ENCODE peak calls at places on chromosomes 2 and 18, in four cellular contexts. One of them, this sample, is unnamed.

GRCh38 chr2:106054336-106054735 is 139.8 kb downstream of the UXS1 start:
- DNase-seq in K562: no peak
- DNase-seq in HepG2: no peak
- DNase-seq in GM12878: no peak
- DNase-seq in this sample: no peak

GRCh38 chr2:26535663-26536275 is 57.8 kb upstream of the OTOF start:
- DNase-seq in K562: no peak
- DNase-seq in HepG2: no peak
- DNase-seq in GM12878: no peak
- DNase-seq in this sample: no peak

GRCh38 chr2:25529034-25529433 is 144.3 kb downstream of the DTNB start:
- DNase-seq in K562: no peak
- DNase-seq in HepG2: no peak
- DNase-seq in GM12878: no peak
- DNase-seq in this sample: no peak

GRCh38 chr2:73885406-73885805 is 7.4 kb upstream of the ACTG2 start:
- DNase-seq in K562: no peak
- DNase-seq in HepG2: no peak
- DNase-seq in GM12878: no peak
- DNase-seq in this sample: no peak

GRCh38 chr18:48814490-48815181 is 136.1 kb downstream of the SMAD7 start:
- DNase-seq in K562: no peak
- DNase-seq in HepG2: no peak
- DNase-seq in GM12878: no peak
- DNase-seq in this sample: no peak

GRCh38 chr2:64534363-64534762 is 10.2 kb downstream of the AFTPH start:
- DNase-seq in K562: no peak
- DNase-seq in HepG2: no peak
- DNase-seq in GM12878: peak
- DNase-seq in this sample: no peak

GRCh38 chr2:9167718-9168657 is 38.6 kb upstream of the ASAP2 start:
- DNase-seq in K562: no peak
- DNase-seq in HepG2: peak
- DNase-seq in GM12878: no peak
- DNase-seq in this sample: no peak

GRCh38 chr2:57880446-57880845 is 166.2 kb upstream of the VRK2 start:
- DNase-seq in K562: no peak
- DNase-seq in HepG2: no peak
- DNase-seq in GM12878: no peak
- DNase-seq in this sample: no peak

GRCh38 chr2:2455151-2455550 is 124.1 kb upstream of the MYT1L start:
- DNase-seq in K562: no peak
- DNase-seq in HepG2: no peak
- DNase-seq in GM12878: no peak
- DNase-seq in this sample: no peak

GRCh38 chr2:152242787-152243472 is 67.4 kb upstream of the STAM2 start:
- DNase-seq in K562: no peak
- DNase-seq in HepG2: peak
- DNase-seq in GM12878: no peak
- DNase-seq in this sample: no peak

GRCh38 chr2:152238021-152238420 is 62.5 kb upstream of the STAM2 start:
- DNase-seq in K562: no peak
- DNase-seq in HepG2: no peak
- DNase-seq in GM12878: no peak
- DNase-seq in this sample: no peak

GRCh38 chr2:152243723-152244122 is 68.2 kb upstream of the STAM2 start:
- DNase-seq in K562: no peak
- DNase-seq in HepG2: peak
- DNase-seq in GM12878: no peak
- DNase-seq in this sample: no peak

GRCh38 chr2:152241956-152242355 is 66.4 kb upstream of the STAM2 start:
- DNase-seq in K562: no peak
- DNase-seq in HepG2: no peak
- DNase-seq in GM12878: no peak
- DNase-seq in this sample: no peak

GRCh38 chr2:152240559-152241231 is 65.1 kb upstream of the STAM2 start:
- DNase-seq in K562: no peak
- DNase-seq in HepG2: no peak
- DNase-seq in GM12878: no peak
- DNase-seq in this sample: no peak
- TF ChIP-seq KDM1A in K562: no peak
- TF ChIP-seq KDM1A in HepG2: no peak
- TF ChIP-seq KDM1A in GM12878: no peak
- TF ChIP-seq KDM1A in this sample: no peak

GRCh38 chr18:51279367-51279984 is 82.0 kb upstream of the MEX3C start:
- DNase-seq in K562: no peak
- DNase-seq in HepG2: peak
- DNase-seq in GM12878: peak
- DNase-seq in this sample: no peak
- TF ChIP-seq JUNB in K562: no peak
- TF ChIP-seq JUNB in HepG2: no peak
- TF ChIP-seq JUNB in GM12878: peak
- TF ChIP-seq JUNB in this sample: no peak

GRCh38 chr2:6927753-6928152 is 10.5 kb downstream of the RNF144A start:
- DNase-seq in K562: no peak
- DNase-seq in HepG2: no peak
- DNase-seq in GM12878: no peak
- DNase-seq in this sample: no peak

GRCh38 chr2:6927186-6927585 is 10.0 kb downstream of the RNF144A start:
- DNase-seq in K562: no peak
- DNase-seq in HepG2: no peak
- DNase-seq in GM12878: no peak
- DNase-seq in this sample: no peak

GRCh38 chr2:6924101-6924917 is 7.1 kb downstream of the RNF144A start:
- DNase-seq in K562: no peak
- DNase-seq in HepG2: no peak
- DNase-seq in GM12878: no peak
- DNase-seq in this sample: no peak

GRCh38 chr2:6924918-6925194 is 7.6 kb downstream of the RNF144A start:
- DNase-seq in K562: no peak
- DNase-seq in HepG2: no peak
- DNase-seq in GM12878: no peak
- DNase-seq in this sample: no peak

GRCh38 chr2:6926071-6926732 is 9.0 kb downstream of the RNF144A start:
- DNase-seq in K562: no peak
- DNase-seq in HepG2: no peak
- DNase-seq in GM12878: no peak
- DNase-seq in this sample: no peak
- H3K27ac ChIP-seq in K562: no peak
- H3K27ac ChIP-seq in HepG2: no peak
- H3K27ac ChIP-seq in GM12878: no peak
- H3K27ac ChIP-seq in this sample: no peak

GRCh38 chr18:36067118-36067957 is at the start of gene RPRD1A:
- DNase-seq in K562: peak
- DNase-seq in HepG2: peak
- DNase-seq in GM12878: peak
- DNase-seq in this sample: peak

GRCh38 chr18:36064027-36064808 is 3.1 kb downstream of the RPRD1A start:
- DNase-seq in K562: no peak
- DNase-seq in HepG2: no peak
- DNase-seq in GM12878: no peak
- DNase-seq in this sample: no peak

GRCh38 chr18:36066731-36067117 is 635 bp downstream of the RPRD1A start:
- DNase-seq in K562: peak
- DNase-seq in HepG2: no peak
- DNase-seq in GM12878: no peak
- DNase-seq in this sample: no peak

DNA sequence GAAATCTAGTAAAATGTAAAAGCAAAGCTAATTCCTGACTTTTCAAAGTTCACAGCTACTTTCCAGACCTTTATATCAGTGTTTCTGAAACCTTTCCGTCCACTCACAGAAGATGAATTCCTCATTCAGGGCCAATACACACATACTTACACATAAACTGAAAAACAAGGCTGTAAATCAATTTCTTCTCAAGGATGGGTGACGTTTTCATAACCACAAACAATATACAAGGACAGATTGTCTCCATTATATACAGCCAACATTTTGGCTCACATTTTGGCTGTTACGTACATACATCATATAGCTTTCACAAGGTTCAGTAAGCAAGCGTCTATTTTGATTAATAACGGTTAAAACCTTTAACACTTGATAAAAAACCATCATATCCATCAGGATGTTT is 1.4 kb downstream of the RPRD1A start:
- DNase-seq in K562: peak
- DNase-seq in HepG2: no peak
- DNase-seq in GM12878: no peak
- DNase-seq in this sample: no peak
- TF ChIP-seq KDM1A in K562: no peak
- TF ChIP-seq KDM1A in HepG2: no peak
- TF ChIP-seq KDM1A in GM12878: no peak
- TF ChIP-seq KDM1A in this sample: no peak

DNA sequence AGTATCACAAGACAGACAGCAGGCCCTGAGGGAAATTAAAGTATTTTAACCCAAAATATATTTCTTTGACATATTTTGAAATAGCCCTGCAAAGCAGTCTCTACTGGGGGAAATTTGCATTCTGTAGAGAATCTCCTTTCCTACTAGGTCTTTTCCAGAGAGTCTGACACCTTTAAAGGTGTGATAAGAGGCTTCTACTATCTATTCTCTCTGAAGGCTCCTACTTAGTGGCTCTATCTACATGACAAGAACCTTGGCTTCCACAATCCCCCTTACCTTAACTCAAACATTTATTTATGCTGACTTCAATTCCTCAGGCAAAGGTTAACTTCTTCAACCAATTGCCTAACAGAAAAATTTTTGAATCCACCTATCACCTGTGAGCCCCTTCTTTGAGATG is 174.6 kb upstream of the GALNT5 start:
- DNase-seq in K562: no peak
- DNase-seq in HepG2: no peak
- DNase-seq in GM12878: no peak
- DNase-seq in this sample: no peak
- TF ChIP-seq JUNB in K562: no peak
- TF ChIP-seq JUNB in HepG2: no peak
- TF ChIP-seq JUNB in GM12878: no peak
- TF ChIP-seq JUNB in this sample: no peak

GRCh38 chr2:44618378-44619023 is 256.8 kb downstream of the CAMKMT start:
- DNase-seq in K562: no peak
- DNase-seq in HepG2: no peak
- DNase-seq in GM12878: no peak
- DNase-seq in this sample: no peak
- H3K27ac ChIP-seq in K562: no peak
- H3K27ac ChIP-seq in HepG2: no peak
- H3K27ac ChIP-seq in GM12878: no peak
- H3K27ac ChIP-seq in this sample: no peak

DNA sequence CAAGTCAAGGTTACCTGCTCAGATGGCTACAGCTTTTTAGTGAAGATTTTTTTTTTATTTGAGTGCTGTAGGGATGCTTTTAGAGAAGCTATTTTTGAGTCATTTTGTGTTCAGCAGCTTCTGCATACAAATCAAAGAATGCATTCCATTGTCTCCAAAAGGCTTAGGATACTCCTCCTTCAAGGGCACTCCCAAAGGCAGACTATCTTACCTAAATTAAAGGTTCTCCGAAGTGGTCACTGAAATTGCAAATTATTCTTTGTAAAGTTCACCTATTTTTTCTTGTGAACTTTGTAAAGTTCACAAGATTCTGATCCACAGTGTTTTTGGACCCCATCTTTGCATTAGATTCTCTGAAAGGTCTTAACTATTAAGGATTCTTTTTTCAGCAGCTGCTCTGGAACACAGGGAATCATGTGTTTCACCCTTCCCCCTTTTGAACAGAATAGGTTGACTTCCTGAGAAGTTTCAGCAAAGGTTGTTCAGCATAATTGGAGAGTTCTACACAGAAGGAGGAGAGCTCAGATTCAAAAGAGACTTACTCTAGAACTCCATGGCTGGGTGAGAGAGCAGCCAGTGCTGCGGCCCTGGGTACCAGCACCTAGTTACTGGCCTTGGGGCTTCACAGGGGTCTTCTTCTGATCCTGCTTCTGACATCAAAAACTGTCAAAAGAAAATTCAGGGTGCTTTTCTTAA is 14.5 kb downstream of the CLIP4 start:
- DNase-seq in K562: no peak
- DNase-seq in HepG2: no peak
- DNase-seq in GM12878: no peak
- DNase-seq in this sample: no peak
- TF ChIP-seq KDM1A in K562: no peak
- TF ChIP-seq KDM1A in HepG2: no peak
- TF ChIP-seq KDM1A in GM12878: no peak
- TF ChIP-seq KDM1A in this sample: no peak